ENCODE peak calls at places on chromosomes 3 and 15, in six cellular contexts. One of them, this sample, is unnamed.

GRCh38 chr15:88695046-88695445 is 56.2 kb downstream of the ISG20 start:
- DNase-seq in suprapubic skin: no peak
- DNase-seq in CD4-positive, CD25-positive, alpha-beta regulatory T cell: no peak
- DNase-seq in iPS-NIHi11: no peak
- DNase-seq in HEK293T: no peak
- DNase-seq in neuronal stem cell: no peak
- DNase-seq in this sample: no peak

GRCh38 chr3:133925960-133926735 is 30.5 kb upstream of the RAB6B start:
- DNase-seq in suprapubic skin: no peak
- DNase-seq in CD4-positive, CD25-positive, alpha-beta regulatory T cell: no peak
- DNase-seq in iPS-NIHi11: no peak
- DNase-seq in HEK293T: no peak
- DNase-seq in neuronal stem cell: no peak
- DNase-seq in this sample: no peak

GRCh38 chr15:69820819-69821218 is 276.9 kb downstream of the TLE3 start:
- DNase-seq in suprapubic skin: no peak
- DNase-seq in CD4-positive, CD25-positive, alpha-beta regulatory T cell: no peak
- DNase-seq in iPS-NIHi11: peak
- DNase-seq in HEK293T: no peak
- DNase-seq in neuronal stem cell: peak
- DNase-seq in this sample: no peak

GRCh38 chr3:143633816-143634215 is 214.5 kb downstream of the SLC9A9 start:
- DNase-seq in suprapubic skin: no peak
- DNase-seq in CD4-positive, CD25-positive, alpha-beta regulatory T cell: no peak
- DNase-seq in iPS-NIHi11: no peak
- DNase-seq in HEK293T: no peak
- DNase-seq in neuronal stem cell: no peak
- DNase-seq in this sample: peak

GRCh38 chr15:70833897-70834765 is 19.8 kb downstream of the LARP6 start:
- DNase-seq in suprapubic skin: no peak
- DNase-seq in CD4-positive, CD25-positive, alpha-beta regulatory T cell: no peak
- DNase-seq in iPS-NIHi11: peak
- DNase-seq in HEK293T: peak
- DNase-seq in neuronal stem cell: no peak
- DNase-seq in this sample: peak

GRCh38 chr3:12175844-12176453 is 17.2 kb upstream of the TIMP4 start:
- DNase-seq in suprapubic skin: no peak
- DNase-seq in CD4-positive, CD25-positive, alpha-beta regulatory T cell: peak
- DNase-seq in iPS-NIHi11: peak
- DNase-seq in HEK293T: peak
- DNase-seq in neuronal stem cell: peak
- DNase-seq in this sample: peak

GRCh38 chr15:72796515-72797337 is 13.2 kb upstream of the ADPGK start:
- DNase-seq in suprapubic skin: peak
- DNase-seq in CD4-positive, CD25-positive, alpha-beta regulatory T cell: no peak
- DNase-seq in iPS-NIHi11: peak
- DNase-seq in HEK293T: peak
- DNase-seq in neuronal stem cell: peak
- DNase-seq in this sample: peak

GRCh38 chr3:134426660-134427181 is 52.5 kb upstream of the AMOTL2 start:
- DNase-seq in suprapubic skin: no peak
- DNase-seq in CD4-positive, CD25-positive, alpha-beta regulatory T cell: no peak
- DNase-seq in iPS-NIHi11: no peak
- DNase-seq in HEK293T: no peak
- DNase-seq in neuronal stem cell: no peak
- DNase-seq in this sample: peak

GRCh38 chr3:97131476-97131875 is 317.1 kb downstream of the EPHA6 start:
- DNase-seq in suprapubic skin: no peak
- DNase-seq in CD4-positive, CD25-positive, alpha-beta regulatory T cell: no peak
- DNase-seq in iPS-NIHi11: no peak
- DNase-seq in HEK293T: no peak
- DNase-seq in neuronal stem cell: no peak
- DNase-seq in this sample: no peak

GRCh38 chr15:78726870-78727551 is 84.3 kb downstream of the ADAMTS7 start:
- DNase-seq in suprapubic skin: no peak
- DNase-seq in CD4-positive, CD25-positive, alpha-beta regulatory T cell: peak
- DNase-seq in iPS-NIHi11: peak
- DNase-seq in HEK293T: peak
- DNase-seq in neuronal stem cell: no peak
- DNase-seq in this sample: no peak

GRCh38 chr3:47250309-47251060 is 32.1 kb downstream of the KIF9 start:
- DNase-seq in suprapubic skin: no peak
- DNase-seq in CD4-positive, CD25-positive, alpha-beta regulatory T cell: no peak
- DNase-seq in iPS-NIHi11: peak
- DNase-seq in HEK293T: peak
- DNase-seq in neuronal stem cell: peak
- DNase-seq in this sample: peak

GRCh38 chr3:43001556-43002121 is 22.5 kb downstream of the GASK1A start:
- DNase-seq in suprapubic skin: no peak
- DNase-seq in CD4-positive, CD25-positive, alpha-beta regulatory T cell: no peak
- DNase-seq in iPS-NIHi11: no peak
- DNase-seq in HEK293T: no peak
- DNase-seq in neuronal stem cell: no peak
- DNase-seq in this sample: no peak

GRCh38 chr3:42504334-42505202 is 2.1 kb downstream of the VIPR1 start:
- DNase-seq in suprapubic skin: peak
- DNase-seq in CD4-positive, CD25-positive, alpha-beta regulatory T cell: no peak
- DNase-seq in iPS-NIHi11: no peak
- DNase-seq in HEK293T: no peak
- DNase-seq in neuronal stem cell: no peak
- DNase-seq in this sample: no peak

GRCh38 chr3:37601832-37602231 is 259.8 kb upstream of the CTDSPL start:
- DNase-seq in suprapubic skin: no peak
- DNase-seq in CD4-positive, CD25-positive, alpha-beta regulatory T cell: no peak
- DNase-seq in iPS-NIHi11: no peak
- DNase-seq in HEK293T: no peak
- DNase-seq in neuronal stem cell: no peak
- DNase-seq in this sample: peak

GRCh38 chr15:40336129-40337122 is 4.3 kb downstream of the CCDC9B start:
- DNase-seq in suprapubic skin: no peak
- DNase-seq in CD4-positive, CD25-positive, alpha-beta regulatory T cell: no peak
- DNase-seq in iPS-NIHi11: peak
- DNase-seq in HEK293T: no peak
- DNase-seq in neuronal stem cell: no peak
- DNase-seq in this sample: no peak

GRCh38 chr3:192091831-192092230 is 630.9 kb downstream of the PYDC2 start:
- DNase-seq in suprapubic skin: no peak
- DNase-seq in CD4-positive, CD25-positive, alpha-beta regulatory T cell: no peak
- DNase-seq in iPS-NIHi11: no peak
- DNase-seq in HEK293T: no peak
- DNase-seq in neuronal stem cell: no peak
- DNase-seq in this sample: peak

GRCh38 chr15:66603301-66604179 is 37.7 kb upstream of the LCTL start:
- DNase-seq in suprapubic skin: no peak
- DNase-seq in CD4-positive, CD25-positive, alpha-beta regulatory T cell: peak
- DNase-seq in iPS-NIHi11: peak
- DNase-seq in HEK293T: peak
- DNase-seq in neuronal stem cell: peak
- DNase-seq in this sample: peak

GRCh38 chr3:167740961-167741587 is 5.6 kb downstream of the SERPINI1 start:
- DNase-seq in suprapubic skin: no peak
- DNase-seq in CD4-positive, CD25-positive, alpha-beta regulatory T cell: peak
- DNase-seq in iPS-NIHi11: peak
- DNase-seq in HEK293T: peak
- DNase-seq in neuronal stem cell: no peak
- DNase-seq in this sample: peak

GRCh38 chr3:115072265-115073008 is 74.7 kb downstream of the ZBTB20 start:
- DNase-seq in suprapubic skin: no peak
- DNase-seq in CD4-positive, CD25-positive, alpha-beta regulatory T cell: no peak
- DNase-seq in iPS-NIHi11: peak
- DNase-seq in HEK293T: no peak
- DNase-seq in neuronal stem cell: no peak
- DNase-seq in this sample: peak

GRCh38 chr3:168088106-168088722 is 7.5 kb downstream of the GOLIM4 start:
- DNase-seq in suprapubic skin: no peak
- DNase-seq in CD4-positive, CD25-positive, alpha-beta regulatory T cell: peak
- DNase-seq in iPS-NIHi11: peak
- DNase-seq in HEK293T: peak
- DNase-seq in neuronal stem cell: no peak
- DNase-seq in this sample: no peak

GRCh38 chr15:58510715-58511465 is 79.1 kb downstream of the LIPC start:
- DNase-seq in suprapubic skin: no peak
- DNase-seq in CD4-positive, CD25-positive, alpha-beta regulatory T cell: no peak
- DNase-seq in iPS-NIHi11: no peak
- DNase-seq in HEK293T: no peak
- DNase-seq in neuronal stem cell: no peak
- DNase-seq in this sample: peak

GRCh38 chr15:71082803-71083202 is 32.5 kb upstream of the THSD4 start:
- DNase-seq in suprapubic skin: no peak
- DNase-seq in CD4-positive, CD25-positive, alpha-beta regulatory T cell: no peak
- DNase-seq in iPS-NIHi11: no peak
- DNase-seq in HEK293T: no peak
- DNase-seq in neuronal stem cell: no peak
- DNase-seq in this sample: no peak

GRCh38 chr3:9770276-9770812 is 597 bp upstream of the CAMK1 start:
- DNase-seq in suprapubic skin: peak
- DNase-seq in CD4-positive, CD25-positive, alpha-beta regulatory T cell: no peak
- DNase-seq in iPS-NIHi11: no peak
- DNase-seq in HEK293T: no peak
- DNase-seq in neuronal stem cell: no peak
- DNase-seq in this sample: no peak

GRCh38 chr3:128488995-128489859 is 3.8 kb downstream of the GATA2 start:
- DNase-seq in suprapubic skin: peak
- DNase-seq in CD4-positive, CD25-positive, alpha-beta regulatory T cell: no peak
- DNase-seq in iPS-NIHi11: peak
- DNase-seq in HEK293T: peak
- DNase-seq in neuronal stem cell: no peak
- DNase-seq in this sample: no peak

GRCh38 chr3:126131881-126132750 is 48.2 kb upstream of the SLC41A3 start:
- DNase-seq in suprapubic skin: peak
- DNase-seq in CD4-positive, CD25-positive, alpha-beta regulatory T cell: no peak
- DNase-seq in iPS-NIHi11: no peak
- DNase-seq in HEK293T: no peak
- DNase-seq in neuronal stem cell: no peak
- DNase-seq in this sample: no peak

GRCh38 chr15:70077436-70077835 is 20.3 kb downstream of the TLE3 start:
- DNase-seq in suprapubic skin: no peak
- DNase-seq in CD4-positive, CD25-positive, alpha-beta regulatory T cell: no peak
- DNase-seq in iPS-NIHi11: no peak
- DNase-seq in HEK293T: no peak
- DNase-seq in neuronal stem cell: no peak
- DNase-seq in this sample: peak

GRCh38 chr3:62048577-62048976 is 324.8 kb downstream of the FEZF2 start:
- DNase-seq in suprapubic skin: no peak
- DNase-seq in CD4-positive, CD25-positive, alpha-beta regulatory T cell: no peak
- DNase-seq in iPS-NIHi11: no peak
- DNase-seq in HEK293T: no peak
- DNase-seq in neuronal stem cell: no peak
- DNase-seq in this sample: no peak

GRCh38 chr3:61417352-61417751 is 144.0 kb upstream of the PTPRG start:
- DNase-seq in suprapubic skin: no peak
- DNase-seq in CD4-positive, CD25-positive, alpha-beta regulatory T cell: no peak
- DNase-seq in iPS-NIHi11: no peak
- DNase-seq in HEK293T: no peak
- DNase-seq in neuronal stem cell: no peak
- DNase-seq in this sample: peak

GRCh38 chr3:46478341-46478740 is 13.6 kb upstream of the LTF start:
- DNase-seq in suprapubic skin: no peak
- DNase-seq in CD4-positive, CD25-positive, alpha-beta regulatory T cell: no peak
- DNase-seq in iPS-NIHi11: no peak
- DNase-seq in HEK293T: no peak
- DNase-seq in neuronal stem cell: no peak
- DNase-seq in this sample: no peak

GRCh38 chr3:101182734-101183133 is 137.6 kb downstream of the IMPG2 start:
- DNase-seq in suprapubic skin: no peak
- DNase-seq in CD4-positive, CD25-positive, alpha-beta regulatory T cell: no peak
- DNase-seq in iPS-NIHi11: no peak
- DNase-seq in HEK293T: no peak
- DNase-seq in neuronal stem cell: no peak
- DNase-seq in this sample: no peak

GRCh38 chr3:177337548-177338331 is 140.5 kb upstream of the TBL1XR1 start:
- DNase-seq in suprapubic skin: no peak
- DNase-seq in CD4-positive, CD25-positive, alpha-beta regulatory T cell: peak
- DNase-seq in iPS-NIHi11: no peak
- DNase-seq in HEK293T: no peak
- DNase-seq in neuronal stem cell: no peak
- DNase-seq in this sample: peak

GRCh38 chr3:49602877-49603411 is 48.7 kb downstream of the BSN start:
- DNase-seq in suprapubic skin: no peak
- DNase-seq in CD4-positive, CD25-positive, alpha-beta regulatory T cell: peak
- DNase-seq in iPS-NIHi11: no peak
- DNase-seq in HEK293T: peak
- DNase-seq in neuronal stem cell: no peak
- DNase-seq in this sample: no peak

GRCh38 chr15:95948371-95948770 is 382.1 kb upstream of the NR2F2 start:
- DNase-seq in suprapubic skin: no peak
- DNase-seq in CD4-positive, CD25-positive, alpha-beta regulatory T cell: no peak
- DNase-seq in iPS-NIHi11: no peak
- DNase-seq in HEK293T: no peak
- DNase-seq in neuronal stem cell: no peak
- DNase-seq in this sample: no peak

GRCh38 chr3:148716657-148717056 is 19.0 kb downstream of the AGTR1 start:
- DNase-seq in suprapubic skin: no peak
- DNase-seq in CD4-positive, CD25-positive, alpha-beta regulatory T cell: no peak
- DNase-seq in iPS-NIHi11: no peak
- DNase-seq in HEK293T: no peak
- DNase-seq in neuronal stem cell: no peak
- DNase-seq in this sample: no peak

GRCh38 chr3:171248426-171249115 is 211.6 kb downstream of the TNIK start:
- DNase-seq in suprapubic skin: no peak
- DNase-seq in CD4-positive, CD25-positive, alpha-beta regulatory T cell: peak
- DNase-seq in iPS-NIHi11: no peak
- DNase-seq in HEK293T: no peak
- DNase-seq in neuronal stem cell: no peak
- DNase-seq in this sample: peak

GRCh38 chr3:130658666-130659065 is 88.0 kb downstream of the PIK3R4 start:
- DNase-seq in suprapubic skin: no peak
- DNase-seq in CD4-positive, CD25-positive, alpha-beta regulatory T cell: no peak
- DNase-seq in iPS-NIHi11: no peak
- DNase-seq in HEK293T: peak
- DNase-seq in neuronal stem cell: no peak
- DNase-seq in this sample: peak